ENCODE peak calls at places on chromosomes 4 and X, in four cellular contexts. Y, D, K and T are unnamed samples.
A peak's percentile ranks its signal among the peaks of the same experiment; 100 is the strongest.

GRCh38 chr4:162981823-162982222 is 184.9 kb downstream of the NAF1 start:
- DNase-seq in Y (no peak), D (no peak), K (no peak), T (no peak)

GRCh38 chrX:1387141-1387776 is 4.7 kb downstream of the SLC25A6 start:
- DNase-seq in Y (no peak), D (no peak), K (peak; percentile 44), T (peak; percentile 80)

GRCh38 chrX:1537031-1537715 is at the start of gene P2RY8:
- DNase-seq in Y (peak; percentile 67), D (peak; percentile 48), K (peak; percentile 72), T (no peak)

GRCh38 chr4:147739239-147739823 is 7.4 kb downstream of the ARHGAP10 start:
- DNase-seq in Y (no peak), D (no peak), K (no peak), T (no peak)

GRCh38 chr4:138927065-138927464 is 88.5 kb upstream of the NOCT start:
- DNase-seq in Y (no peak), D (no peak), K (no peak), T (no peak)

GRCh38 chr4:10205223-10205622 is 88.6 kb upstream of the WDR1 start:
- DNase-seq in Y (no peak), D (no peak), K (no peak), T (no peak)

GRCh38 chrX:13094374-13094773 is 50.0 kb upstream of the FAM9C start:
- DNase-seq in Y (no peak), D (no peak), K (no peak), T (no peak)

GRCh38 chr4:148442830-148443549 is 776 bp upstream of the NR3C2 start:
- DNase-seq in Y (peak; percentile 55), D (no peak), K (no peak), T (no peak)

GRCh38 chr4:66489783-66490452 is 819.6 kb upstream of the EPHA5 start:
- DNase-seq in Y (no peak), D (no peak), K (no peak), T (no peak)

GRCh38 chr4:151694819-151695730 is 65.7 kb downstream of the GATB start:
- DNase-seq in Y (no peak), D (no peak), K (no peak), T (no peak)

GRCh38 chrX:154002215-154002719 is 17.4 kb downstream of the IRAK1 start:
- DNase-seq in Y (peak; percentile 23), D (no peak), K (peak; percentile 70), T (no peak)

GRCh38 chrX:87580862-87581261 is 63.3 kb downstream of the KLHL4 start:
- DNase-seq in Y (no peak), D (no peak), K (no peak), T (no peak)

GRCh38 chr4:88283661-88284377 is 542 bp downstream of the PPM1K start:
- DNase-seq in Y (peak; percentile 71), D (peak; percentile 47), K (peak; percentile 76), T (peak; percentile 66)

GRCh38 chrX:51395807-51396728 is 63.4 kb downstream of the NUDT10 start:
- DNase-seq in Y (no peak), D (peak; percentile 14), K (peak; percentile 39), T (no peak)

GRCh38 chrX:47748576-47748975 is 88.1 kb upstream of the ZNF81 start:
- DNase-seq in Y (no peak), D (no peak), K (no peak), T (no peak)

GRCh38 chr4:67396008-67396407 is 149.3 kb downstream of the CENPC start:
- DNase-seq in Y (no peak), D (no peak), K (no peak), T (no peak)

GRCh38 chr4:5772528-5773270 is 61.7 kb downstream of the EVC start:
- DNase-seq in Y (no peak), D (no peak), K (no peak), T (no peak)

GRCh38 chr4:90745176-90745575 is 618.0 kb downstream of the CCSER1 start:
- DNase-seq in Y (no peak), D (no peak), K (no peak), T (no peak)

GRCh38 chrX:47297874-47298273 is 65.1 kb downstream of the USP11 start:
- DNase-seq in Y (no peak), D (no peak), K (peak; percentile 58), T (no peak)

GRCh38 chr4:21034728-21035127 is 334.5 kb downstream of the PACRGL start:
- DNase-seq in Y (no peak), D (no peak), K (no peak), T (no peak)

GRCh38 chrX:623599-624323 is 6.8 kb upstream of the SHOX start:
- DNase-seq in Y (peak; percentile 36), D (no peak), K (no peak), T (no peak)

GRCh38 chr4:40333921-40334352 is 1.2 kb upstream of the CHRNA9 start:
- DNase-seq in Y (no peak), D (no peak), K (no peak), T (peak; percentile 86)

GRCh38 chr4:52246834-52247233 is 195.7 kb downstream of the SPATA18 start:
- DNase-seq in Y (no peak), D (no peak), K (no peak), T (no peak)

GRCh38 chr4:152937535-152938236 is 1.6 kb downstream of the FHDC1 start:
- DNase-seq in Y (peak; percentile 68), D (no peak), K (peak; percentile 63), T (no peak)